ENCODE peak calls at places on chromosomes 11 and 22, in seven cellular contexts. K is uterus; D is astrocyte of the spinal cord; I is stimulated activated CD8-positive, alpha-beta memory T cell treated with anti-CD3 and anti-CD28 coated beads, Interleukin-7, amount 100 ng/mL, for 1 hour; M is NCI-H1105 treated with DMSO at 0.1 percent for 48 hours; V is T1000; W is activated CD4-positive, alpha-beta T cell treated with anti-CD3 and anti-CD28 coated beads, Interleukin-2, amount 50 U/mL, for 4 hours. A is an unnamed sample.

GRCh38 chr11:116651098-116651756 is 121.6 kb downstream of the BUD13 start:
- DNase-seq in K (no peak), D (no peak), I (no peak), M (no peak), V (no peak), W (no peak), A (no peak)

GRCh38 chr11:10107522-10107921 is 186.5 kb downstream of the SBF2 start:
- DNase-seq in K (no peak), D (no peak), I (no peak), M (no peak), V (no peak), W (no peak), A (no peak)

GRCh38 chr11:111334495-111335123 is 36.3 kb downstream of the POU2AF3 start:
- DNase-seq in K (no peak), D (no peak), I (no peak), M (peak; percentile 89), V (no peak), W (no peak), A (no peak)

GRCh38 chr11:5288912-5289525 is 12.7 kb downstream of the OR51B4 start:
- DNase-seq in K (no peak), D (no peak), I (no peak), M (no peak), V (no peak), W (no peak), A (no peak)

GRCh38 chr11:12581923-12582322 is 92.3 kb upstream of the TEAD1 start:
- DNase-seq in K (no peak), D (peak; percentile 81), I (no peak), M (peak; percentile 59), V (no peak), W (no peak), A (no peak)

GRCh38 chr11:46682773-46683752 is 17.4 kb downstream of the ARHGAP1 start:
- DNase-seq in K (no peak), D (peak; percentile 15), I (no peak), M (no peak), V (no peak), W (no peak), A (no peak)

GRCh38 chr11:2768471-2769408 is 68.9 kb upstream of the KCNQ1OT1 start:
- DNase-seq in K (no peak), D (peak; percentile 72), I (no peak), M (no peak), V (peak; percentile 64), W (no peak), A (no peak)

GRCh38 chr11:28566643-28567042 is 458.5 kb downstream of the METTL15 start:
- DNase-seq in K (peak; percentile 35), D (peak; percentile 97), I (no peak), M (no peak), V (peak; percentile 80), W (no peak), A (no peak)

GRCh38 chr11:113806403-113806802 is 26.8 kb downstream of the CLDN25 start:
- DNase-seq in K (no peak), D (no peak), I (no peak), M (peak; percentile 36), V (no peak), W (no peak), A (no peak)

GRCh38 chr11:68012843-68013610 is 2.9 kb downstream of the ALDH3B1 start:
- DNase-seq in K (no peak), D (peak; percentile 97), I (no peak), M (no peak), V (peak; percentile 84), W (no peak), A (no peak)

GRCh38 chr11:31772412-31772811 is 38.7 kb downstream of the PAX6 start:
- DNase-seq in K (no peak), D (no peak), I (no peak), M (no peak), V (no peak), W (no peak), A (no peak)

GRCh38 chr11:10305964-10306918 is 1.4 kb downstream of the ADM start:
- DNase-seq in K (peak; percentile 36), D (peak; percentile 32), I (no peak), M (peak; percentile 27), V (no peak), W (no peak), A (no peak)

GRCh38 chr11:70080763-70081162 is 2.6 kb downstream of the ANO1 start:
- DNase-seq in K (no peak), D (no peak), I (no peak), M (no peak), V (no peak), W (no peak), A (no peak)

GRCh38 chr22:47376901-47377520 is 614.6 kb downstream of the TBC1D22A start:
- DNase-seq in K (no peak), D (no peak), I (no peak), M (no peak), V (no peak), W (no peak), A (no peak)

GRCh38 chr11:102115557-102115956 is 5.3 kb downstream of the YAP1 start:
- DNase-seq in K (no peak), D (peak; percentile 82), I (no peak), M (no peak), V (no peak), W (no peak), A (no peak)

GRCh38 chr22:46245515-46245914 is 4.6 kb downstream of the CDPF1 start:
- DNase-seq in K (no peak), D (no peak), I (no peak), M (peak; percentile 28), V (no peak), W (no peak), A (no peak)

GRCh38 chr11:104343578-104343977 is 179.6 kb upstream of the PDGFD start:
- DNase-seq in K (no peak), D (no peak), I (no peak), M (peak; percentile 29), V (no peak), W (no peak), A (no peak)

GRCh38 chr22:42313204-42313603 is 42.8 kb upstream of the TCF20 start:
- DNase-seq in K (no peak), D (no peak), I (no peak), M (no peak), V (no peak), W (no peak), A (no peak)

GRCh38 chr11:74311352-74311926 is at the start of gene P4HA3:
- DNase-seq in K (peak; percentile 70), D (peak; percentile 55), I (peak; percentile 5), M (peak; percentile 13), V (peak; percentile 39), W (peak; percentile 18), A (no peak)

GRCh38 chr11:12626616-12627015 is 47.6 kb upstream of the TEAD1 start:
- DNase-seq in K (no peak), D (no peak), I (no peak), M (no peak), V (no peak), W (no peak), A (no peak)

A was measured in cerebellar nuclear complex.